ENCODE peak calls at places on chromosomes 1 and 21, in eight cellular contexts. J, A, H, P, B, Z, L and N are unnamed samples.
A peak's percentile ranks its signal among the peaks of the same experiment; 100 is the strongest.

GRCh38 chr1:34906225-34906624 is 23.2 kb downstream of the DLGAP3 start:
- DNase-seq in Z (no peak), J (no peak), P (no peak), L (no peak), B (no peak), A (no peak), H (no peak), N (no peak)

GRCh38 chr1:3248416-3249141 is 179.6 kb downstream of the PRDM16 start:
- DNase-seq in B (no peak), H (no peak), L (no peak), A (no peak), P (no peak), Z (no peak), J (no peak), N (no peak)

GRCh38 chr1:33377750-33378149 is 53.1 kb downstream of the PHC2 start:
- DNase-seq in L (no peak), A (no peak), P (peak; percentile 45), Z (no peak), B (no peak), J (no peak), H (no peak), N (no peak)

GRCh38 chr1:222704260-222704659 is 8.0 kb downstream of the AIDA start:
- DNase-seq in P (no peak), A (no peak), J (no peak), L (no peak), Z (no peak), B (no peak), H (no peak), N (no peak)

GRCh38 chr1:89711140-89711778 is 78.3 kb downstream of the LRRC8C start:
- DNase-seq in L (no peak), Z (no peak), H (no peak), J (no peak), A (no peak), P (no peak), B (no peak), N (no peak)

GRCh38 chr1:28540651-28541050 is 12.2 kb upstream of the TRNAU1AP start:
- DNase-seq in L (no peak), P (no peak), A (no peak), J (peak; percentile 4), H (no peak), B (no peak), Z (no peak), N (no peak)

GRCh38 chr1:150429805-150430204 is 57.4 kb upstream of the TARS2 start:
- DNase-seq in A (no peak), J (peak; percentile 43), L (no peak), Z (no peak), B (no peak), P (peak; percentile 7), H (no peak), N (no peak)

GRCh38 chr1:214551052-214551435 is 358 bp downstream of the PTPN14 start:
- DNase-seq in A (peak; percentile 59), B (peak; percentile 65), J (no peak), P (no peak), H (no peak), Z (peak; percentile 62), L (peak; percentile 42), N (peak; percentile 68)

GRCh38 chr21:14358775-14359174 is 24.2 kb downstream of the HSPA13 start:
- DNase-seq in J (peak; percentile 7), A (no peak), H (no peak), P (no peak), Z (no peak), L (no peak), B (no peak), N (no peak)

GRCh38 chr1:32376199-32376598 is 13.9 kb downstream of the TSSK3 start:
- DNase-seq in P (no peak), J (no peak), L (no peak), H (no peak), A (no peak), B (no peak), Z (no peak), N (no peak)

GRCh38 chr1:226482975-226483660 is 65.4 kb upstream of the STUM start:
- DNase-seq in J (no peak), H (no peak), P (no peak), B (no peak), Z (peak; percentile 10), L (no peak), A (no peak), N (no peak)

GRCh38 chr21:32320059-32320458 is 21.4 kb downstream of the MRAP start:
- DNase-seq in P (no peak), H (no peak), L (no peak), A (no peak), B (no peak), J (no peak), Z (no peak), N (no peak)

GRCh38 chr1:201746156-201746555 is 82.8 kb upstream of the IPO9 start:
- DNase-seq in Z (no peak), H (no peak), L (no peak), B (no peak), J (no peak), A (no peak), P (no peak), N (no peak)

GRCh38 chr1:119143716-119144115 is 3.3 kb upstream of the WARS2 start:
- DNase-seq in L (no peak), P (no peak), J (no peak), H (no peak), B (no peak), Z (no peak), A (no peak), N (no peak)

GRCh38 chr1:3788756-3789420 is 7.4 kb downstream of the LRRC47 start:
- DNase-seq in P (no peak), L (no peak), Z (no peak), A (no peak), J (no peak), B (no peak), H (no peak), N (no peak)

GRCh38 chr21:10639123-10639522 is 117.7 kb downstream of the TPTE start:
- DNase-seq in H (no peak), J (no peak), Z (no peak), B (no peak), L (no peak), A (no peak), P (no peak), N (no peak)

GRCh38 chr1:43225168-43225567 is 44.6 kb upstream of the TMEM125 start:
- DNase-seq in A (no peak), J (peak; percentile 24), Z (no peak), L (no peak), H (no peak), B (no peak), P (no peak), N (no peak)

GRCh38 chr1:96538001-96538649 is 183.5 kb upstream of the PTBP2 start:
- DNase-seq in H (no peak), P (peak; percentile 68), Z (no peak), A (no peak), L (peak; percentile 50), J (peak; percentile 91), B (peak; percentile 58), N (peak; percentile 13)

GRCh38 chr21:26710155-26710554 is 135.1 kb downstream of the ADAMTS1 start:
- DNase-seq in H (no peak), B (no peak), A (no peak), J (no peak), P (no peak), L (no peak), Z (no peak), N (no peak)

GRCh38 chr1:42189931-42190853 is 25.6 kb upstream of the GUCA2A start:
- DNase-seq in J (no peak), A (no peak), L (no peak), Z (no peak), P (peak; percentile 39), H (no peak), B (no peak), N (no peak)

GRCh38 chr1:231776006-231776707 is 149.6 kb downstream of the DISC1 start:
- DNase-seq in Z (no peak), H (peak; percentile 91), P (peak; percentile 86), A (no peak), L (no peak), B (no peak), J (peak; percentile 64), N (no peak)

GRCh38 chr1:154199563-154199879 is 6.6 kb downstream of the CFAP141 start:
- DNase-seq in H (no peak), J (peak; percentile 48), L (no peak), Z (no peak), B (no peak), A (no peak), P (peak; percentile 29), N (no peak)
- TF ChIP-seq CTCF in H (no peak), J (peak; percentile 50), L (no peak), Z (no peak), B (no peak), A (no peak), P (no peak), N (no peak)

GRCh38 chr1:64536217-64536835 is 66.4 kb downstream of the CACHD1 start:
- DNase-seq in P (no peak), L (no peak), Z (no peak), A (no peak), B (no peak), J (no peak), H (no peak), N (peak; percentile 51)
- H3K4me3 ChIP-seq in P (no peak overlapping the region), L (no peak overlapping the region), Z (peak overlapping the region; percentile 5), A (peak overlapping the region; percentile 4), B (no peak overlapping the region), J (no peak overlapping the region), H (no peak overlapping the region), N (no peak overlapping the region)

DNA sequence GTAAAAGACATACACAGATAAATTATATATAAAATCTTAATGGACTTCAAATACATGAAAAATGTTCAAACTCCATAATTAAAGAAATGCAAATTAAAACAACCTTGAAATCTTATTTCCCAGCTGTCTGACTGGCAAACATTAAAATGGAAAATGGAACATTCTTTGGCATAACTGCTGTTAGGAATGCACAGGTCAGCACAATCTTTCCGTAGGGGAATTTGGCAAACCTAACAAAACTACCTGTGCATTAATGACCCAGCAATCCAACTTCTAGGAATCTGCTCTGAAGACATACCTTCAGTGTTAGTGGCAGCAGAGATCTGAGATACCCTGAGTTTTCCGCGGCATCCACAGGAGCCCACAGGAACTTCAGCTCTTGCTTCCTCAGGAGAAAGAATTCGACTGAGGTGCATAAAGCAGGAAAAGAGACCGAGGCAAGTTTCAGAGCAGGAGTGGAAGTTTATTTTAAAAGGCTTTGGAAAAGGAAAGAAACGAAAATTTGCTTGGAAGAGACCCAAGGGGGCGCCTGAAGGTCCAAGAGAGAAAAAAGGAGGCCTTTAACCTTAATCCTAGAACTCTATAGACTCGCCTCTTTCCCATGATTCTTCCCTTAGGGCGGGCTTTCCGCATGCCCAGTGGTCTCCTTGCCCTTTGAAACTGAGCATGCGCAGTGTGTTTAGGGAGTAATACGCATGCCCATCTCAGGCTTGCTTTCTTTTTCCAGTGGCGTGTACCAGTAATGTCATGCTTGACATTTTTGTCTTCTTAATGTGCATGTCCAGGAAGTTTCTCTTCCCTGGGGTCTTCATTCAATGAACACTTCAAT is 24.8 kb downstream of the LYPD8 start:
- DNase-seq in B (no peak), P (no peak), L (no peak), J (no peak), A (no peak), Z (no peak), H (no peak), N (no peak)
- TF ChIP-seq CTCF in B (no peak), P (no peak), L (no peak), J (no peak), A (no peak), Z (no peak), H (no peak), N (no peak)

DNA sequence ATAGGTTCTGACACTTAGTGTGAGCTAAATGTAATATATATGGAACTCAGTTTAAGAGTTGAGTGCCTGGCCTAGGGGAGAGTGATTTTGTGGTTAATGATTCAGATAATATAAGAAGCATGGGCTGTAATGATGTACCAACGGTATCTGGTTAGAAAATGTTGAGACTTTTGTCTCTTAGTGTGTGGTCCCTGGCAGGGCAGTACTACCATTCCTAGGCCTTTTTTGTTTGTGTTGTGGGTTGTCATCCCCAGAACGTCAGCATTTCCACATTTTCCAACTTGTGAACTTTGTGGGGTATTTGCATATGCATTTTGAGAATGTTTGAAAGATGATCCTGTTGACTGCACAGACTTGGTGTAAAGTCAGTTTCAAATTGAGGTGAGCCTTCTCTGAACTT is 11.4 kb downstream of the NEK7 start:
- DNase-seq in L (no peak), B (no peak), Z (no peak), A (no peak), P (peak; percentile 75), J (peak; percentile 91), H (peak; percentile 71), N (no peak)
- H3K4me3 ChIP-seq in L (no peak overlapping the region), B (no peak overlapping the region), Z (no peak overlapping the region), A (no peak overlapping the region), P (no peak overlapping the region), J (no peak overlapping the region), H (no peak overlapping the region), N (no peak overlapping the region)